ENCODE peak calls at places on chromosomes 6 and 20, in six cellular contexts. R is bronchial epithelial cell, K is A673, E is kidney epithelial cell, W is tibial artery, X is ascending aorta. N is an unnamed sample. For H3K36me3, the result is how much of the 10 kb centered on the place peaks cover.

GRCh38 chr6:45442716-45443115 is 65.0 kb upstream of the SUPT3H start:
- DNase-seq in R (no peak), K (no peak), E (no peak), W (no peak), X (no peak), N (no peak)

GRCh38 chr6:110404602-110405001 is 10.8 kb downstream of the DDO start:
- DNase-seq in R (no peak), K (no peak), E (no peak), W (no peak), X (no peak), N (no peak)

GRCh38 chr6:81242634-81243033 is 509.8 kb downstream of the TENT5A start:
- DNase-seq in R (no peak), K (no peak), E (no peak), W (no peak), X (no peak), N (no peak)

GRCh38 chr6:72787521-72788031 is 165.7 kb downstream of the KCNQ5 start:
- DNase-seq in R (peak), K (peak), E (peak), W (no peak), X (no peak), N (no peak)

GRCh38 chr6:168871535-168872106 is 382.0 kb downstream of the THBS2 start:
- DNase-seq in R (no peak), K (no peak), E (no peak), W (no peak), X (no peak), N (no peak)

GRCh38 chr6:119495230-119495683 is 145.7 kb upstream of the MAN1A1 start:
- DNase-seq in R (no peak), K (no peak), E (no peak), W (no peak), X (no peak), N (no peak)

GRCh38 chr6:148720897-148721296 is 25.9 kb upstream of the UST start:
- DNase-seq in R (peak), K (no peak), E (no peak), W (no peak), X (no peak), N (no peak)

GRCh38 chr6:136113736-136114173 is 136.4 kb downstream of the MTFR2 start:
- DNase-seq in R (peak), K (peak), E (peak), W (peak), X (peak), N (peak)

GRCh38 chr20:40651121-40651520 is 37.9 kb downstream of the MAFB start:
- DNase-seq in R (peak), K (no peak), E (no peak), W (no peak), X (no peak), N (no peak)

GRCh38 chr20:24691901-24692351 is 222.5 kb downstream of the SYNDIG1 start:
- DNase-seq in R (no peak), K (no peak), E (no peak), W (no peak), X (no peak), N (no peak)

GRCh38 chr6:131946404-131946991 is 4.7 kb downstream of the CCN2 start:
- DNase-seq in R (no peak), K (no peak), E (peak), W (no peak), X (peak), N (no peak)

GRCh38 chr20:42432931-42433330 is 756.8 kb downstream of the PTPRT start:
- DNase-seq in R (no peak), K (no peak), E (no peak), W (peak), X (no peak), N (peak)

GRCh38 chr6:82917346-82918064 is 148.1 kb downstream of the UBE3D start:
- DNase-seq in R (no peak), K (no peak), E (no peak), W (no peak), X (no peak), N (no peak)

GRCh38 chr6:7138921-7139358 is 31.2 kb downstream of the RREB1 start:
- DNase-seq in R (peak), K (no peak), E (no peak), W (no peak), X (no peak), N (no peak)

GRCh38 chr6:90458353-90459224 is 128.3 kb downstream of the MAP3K7 start:
- DNase-seq in R (peak), K (peak), E (no peak), W (no peak), X (no peak), N (no peak)

GRCh38 chr6:167962717-167963116 is 34.8 kb upstream of the KIF25 start:
- DNase-seq in R (no peak), K (no peak), E (no peak), W (no peak), X (no peak), N (no peak)

GRCh38 chr6:105767541-105767940 is 318.6 kb upstream of the PRDM1 start:
- DNase-seq in R (no peak), K (no peak), E (no peak), W (no peak), X (no peak), N (no peak)

GRCh38 chr6:168504366-168504765 is 63.4 kb downstream of the SMOC2 start:
- DNase-seq in R (no peak), K (no peak), E (no peak), W (no peak), X (no peak), N (no peak)

GRCh38 chr6:138465007-138465645 is 34.2 kb downstream of the NHSL1 start:
- DNase-seq in R (peak), K (peak), E (peak), W (no peak), X (no peak), N (no peak)

GRCh38 chr6:164897523-164898094 is 411.8 kb downstream of the C6orf118 start:
- DNase-seq in R (no peak), K (peak), E (no peak), W (no peak), X (no peak), N (no peak)

GRCh38 chr20:11372831-11373230 is 544.9 kb upstream of the BTBD3 start:
- DNase-seq in R (no peak), K (no peak), E (no peak), W (no peak), X (no peak), N (no peak)

GRCh38 chr6:168495133-168495532 is 54.1 kb downstream of the SMOC2 start:
- DNase-seq in R (no peak), K (no peak), E (no peak), W (no peak), X (no peak), N (no peak)

GRCh38 chr6:1760876-1761275 is 151.2 kb downstream of the FOXC1 start:
- DNase-seq in R (no peak), K (no peak), E (no peak), W (no peak), X (no peak), N (no peak)

GRCh38 chr6:17705428-17705777 is 1.3 kb downstream of the NUP153 start:
- DNase-seq in R (peak), K (no peak), E (no peak), W (peak), X (peak), N (peak)

GRCh38 chr6:132132420-132132819 is 181.2 kb upstream of the CCN2 start:
- DNase-seq in R (no peak), K (no peak), E (peak), W (no peak), X (peak), N (no peak)

GRCh38 chr20:4401601-4402000 is 320.1 kb upstream of the PRND start:
- DNase-seq in R (no peak), K (no peak), E (no peak), W (no peak), X (no peak), N (no peak)

DNA sequence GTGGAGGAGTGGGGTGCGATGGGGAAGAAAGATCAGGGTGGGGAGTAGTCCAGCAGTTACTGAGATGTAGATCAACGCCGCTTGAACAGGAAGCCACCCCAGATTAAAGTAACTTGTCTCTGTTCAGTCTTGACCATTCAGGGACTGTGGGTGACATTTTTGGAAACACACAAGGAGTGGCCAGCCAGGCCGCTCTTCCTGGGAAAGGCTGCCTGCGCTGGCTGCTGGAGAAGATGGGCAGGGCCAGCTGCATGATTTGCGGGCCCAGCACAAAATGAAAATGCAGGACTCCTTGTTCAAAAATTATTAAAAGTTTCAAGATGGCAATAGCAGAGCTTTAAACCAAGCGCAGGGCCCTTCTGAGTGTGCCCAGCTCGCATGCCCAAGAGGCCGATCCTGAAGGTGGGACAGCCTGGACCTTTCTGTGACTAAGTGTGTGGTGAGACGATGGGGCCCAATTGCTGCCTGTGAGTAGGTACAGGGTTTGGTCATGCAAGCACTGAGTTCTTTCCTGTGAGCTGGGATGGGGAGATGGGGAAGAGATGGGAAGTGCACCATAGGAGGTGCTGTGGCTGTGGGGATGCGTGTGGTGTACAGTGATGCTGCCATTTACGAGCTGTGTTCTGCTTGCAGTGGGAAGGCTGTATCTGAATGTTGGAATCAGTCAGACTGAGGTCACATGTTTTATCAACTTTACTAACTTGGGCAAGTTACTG is 51.3 kb downstream of the DAAM2 start:
- DNase-seq in R (no peak), K (no peak), E (no peak), W (peak), X (no peak), N (no peak)
- TF ChIP-seq CTCF in R (no peak), K (peak), E (no peak), W (no peak), X (peak), N (no peak)

DNA sequence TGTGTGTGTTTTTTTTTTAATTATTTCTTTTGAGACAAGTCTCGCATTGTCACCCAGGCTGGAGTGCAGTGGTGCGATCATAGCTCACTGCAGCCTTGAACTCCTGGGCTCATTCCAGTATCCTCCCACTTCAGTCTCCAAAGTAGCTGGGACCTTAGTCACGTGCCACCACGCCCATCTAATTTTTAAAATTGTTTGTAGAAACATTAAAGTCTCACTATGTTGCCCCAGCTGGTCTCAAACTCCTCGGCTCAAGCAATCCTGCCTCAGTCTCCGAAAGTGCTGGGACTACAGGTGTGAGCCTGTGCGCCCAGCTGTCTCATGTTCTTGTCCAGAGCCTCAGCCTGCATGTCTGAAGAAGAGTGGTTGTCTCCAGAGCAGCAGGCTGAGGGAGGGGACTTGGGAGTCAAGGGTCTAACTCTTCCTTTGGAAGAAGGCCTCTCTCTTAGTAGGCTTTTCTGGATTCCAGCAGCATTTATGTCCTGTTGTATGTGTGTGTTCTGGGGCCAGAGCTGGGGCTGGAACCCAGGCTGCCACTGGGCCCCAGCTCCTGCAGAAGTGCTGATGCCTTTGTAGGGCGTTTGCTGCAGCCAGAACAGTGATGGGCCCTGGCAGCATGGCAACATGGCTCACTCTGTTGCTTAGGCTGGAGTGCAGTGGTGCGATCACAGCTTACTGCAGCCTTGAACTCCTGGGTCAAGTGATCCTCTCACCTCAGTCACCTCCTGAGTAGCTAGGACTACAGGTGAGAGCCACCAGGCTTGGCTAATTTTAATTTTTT is 5.4 kb downstream of the DNMT3B start:
- DNase-seq in R (no peak), K (no peak), E (no peak), W (no peak), X (no peak), N (no peak)
- H3K36me3 ChIP-seq in R (under half), K (under half), E (under half), W (under half), X (under half), N (under half)

GRCh38 chr20:50484271-50484976 is 25.8 kb upstream of the PTPN1 start:
- DNase-seq in R (no peak), K (no peak), E (no peak), W (no peak), X (no peak), N (no peak)
- TF ChIP-seq CTCF in R (no peak), K (peak), E (no peak), W (no peak), X (no peak), N (no peak)

GRCh38 chr6:24827970-24828369 is 29.3 kb upstream of the ARMH2 start:
- DNase-seq in R (no peak), K (no peak), E (no peak), W (no peak), X (no peak), N (no peak)
- H3K36me3 ChIP-seq in R (under half), K (under half), E (under half), W (under half), X (under half), N (under half)

GRCh38 chr20:62952373-62953166 is at the start of gene SLC17A9:
- DNase-seq in R (no peak), K (no peak), E (no peak), W (peak), X (peak), N (peak)
- TF ChIP-seq CTCF in R (no peak), K (no peak), E (no peak), W (no peak), X (no peak), N (no peak)

GRCh38 chr20:62009322-62009721 is 56.4 kb downstream of the TAF4 start:
- DNase-seq in R (no peak), K (no peak), E (no peak), W (no peak), X (no peak), N (no peak)

GRCh38 chr20:62004614-62005013 is 61.1 kb downstream of the TAF4 start:
- DNase-seq in R (no peak), K (no peak), E (no peak), W (no peak), X (no peak), N (no peak)

GRCh38 chr20:62008643-62009183 is 57.0 kb downstream of the TAF4 start:
- DNase-seq in R (no peak), K (no peak), E (no peak), W (no peak), X (no peak), N (no peak)

GRCh38 chr20:62006482-62006881 is 59.2 kb downstream of the TAF4 start:
- DNase-seq in R (no peak), K (no peak), E (no peak), W (no peak), X (no peak), N (no peak)

DNA sequence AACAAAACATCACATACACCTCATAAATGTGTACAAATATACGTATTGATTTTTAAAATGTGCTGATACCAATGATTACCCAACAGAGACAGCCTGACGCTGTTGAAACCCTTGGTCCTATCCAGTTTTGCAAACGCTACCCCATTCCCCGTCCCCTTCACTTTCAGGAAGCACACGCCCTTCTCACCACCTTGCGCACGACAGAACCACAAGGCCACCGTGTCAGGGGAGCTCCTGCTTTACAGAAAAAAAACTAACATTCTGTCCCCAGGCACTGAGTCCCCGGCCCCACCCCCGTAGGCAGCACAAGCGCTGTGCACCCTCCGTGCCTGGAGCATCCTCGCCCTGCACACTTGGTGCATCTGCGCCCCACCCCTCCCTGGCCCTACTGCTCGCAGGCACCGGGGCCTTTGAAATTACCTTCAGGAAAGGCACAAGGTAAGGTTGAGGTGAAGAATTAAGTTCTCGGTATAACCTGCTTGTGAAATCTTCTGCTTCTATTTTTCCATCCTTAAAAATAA is 58.5 kb downstream of the TAF4 start:
- DNase-seq in R (no peak), K (no peak), E (no peak), W (no peak), X (no peak), N (no peak)
- H3K36me3 ChIP-seq in R (under half), K (half or more), E (under half), W (half or more), X (half or more), N (under half)

GRCh38 chr20:50977066-50978045 is 18.7 kb downstream of the MOCS3 start:
- DNase-seq in R (no peak), K (no peak), E (no peak), W (no peak), X (peak), N (no peak)

GRCh38 chr20:50982372-50982771 is 23.8 kb downstream of the MOCS3 start:
- DNase-seq in R (peak), K (no peak), E (no peak), W (no peak), X (no peak), N (no peak)

GRCh38 chr20:50981714-50982048 is 23.1 kb downstream of the MOCS3 start:
- DNase-seq in R (no peak), K (no peak), E (no peak), W (no peak), X (no peak), N (no peak)

GRCh38 chr20:50980071-50980681 is 21.6 kb downstream of the MOCS3 start:
- DNase-seq in R (peak), K (peak), E (peak), W (no peak), X (no peak), N (no peak)

DNA sequence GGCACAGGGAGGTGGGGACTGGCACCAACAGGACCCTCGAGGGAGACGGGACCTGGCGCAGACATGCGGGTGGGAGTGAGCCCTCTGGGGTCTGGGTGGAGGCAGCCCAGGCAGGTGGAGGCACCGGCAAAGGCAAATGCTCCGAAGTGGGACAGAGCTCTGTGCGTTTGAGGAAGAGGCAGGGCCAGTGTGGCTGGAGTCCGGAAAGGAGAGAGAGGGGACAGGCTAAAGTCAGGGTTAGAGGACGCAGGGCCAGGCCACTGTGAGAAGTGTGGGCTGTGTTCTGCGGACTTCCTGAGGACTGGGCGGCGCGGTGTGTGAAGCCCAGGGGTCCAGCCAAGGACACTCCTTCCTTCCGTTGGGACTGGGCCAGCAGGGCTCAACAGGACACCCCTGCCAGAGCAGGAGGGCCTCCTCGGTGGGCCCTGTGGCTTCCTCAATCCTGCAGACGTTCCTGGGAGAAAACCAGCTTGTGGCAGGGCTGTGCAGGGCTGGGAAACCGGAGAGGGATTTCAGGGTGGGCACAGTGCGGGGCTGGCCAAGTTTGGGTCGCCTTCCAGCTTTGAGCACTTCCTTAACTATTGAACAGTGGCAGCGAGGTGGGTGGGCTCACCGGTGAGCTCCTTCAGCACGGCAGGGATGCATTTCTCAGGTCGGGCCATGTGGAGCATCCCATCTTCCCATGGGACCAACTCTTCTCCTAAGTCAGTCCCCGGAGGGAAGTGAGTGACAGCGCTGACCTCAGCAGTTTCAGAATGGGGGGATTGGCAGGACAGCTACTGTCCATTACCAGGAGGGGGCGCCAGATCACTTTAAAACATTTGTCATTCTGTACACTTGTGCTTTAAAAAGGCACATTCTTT is 22.5 kb downstream of the MOCS3 start:
- DNase-seq in R (peak), K (peak), E (no peak), W (no peak), X (no peak), N (peak)
- TF ChIP-seq CTCF in R (peak), K (peak), E (peak), W (peak), X (peak), N (peak)

N was measured in uterus.